ENCODE peak calls at places on chromosomes 3 and 15, in six cellular contexts. O, G, H, B, A and K are unnamed samples.
A peak's percentile ranks its signal among the peaks of the same experiment; 100 is the strongest.

GRCh38 chr3:49022751-49023171 is 840 bp downstream of the NDUFAF3 start:
- DNase-seq in O (peak; percentile 44), G (peak; percentile 31), H (no peak), B (peak; percentile 36), A (no peak), K (no peak)

GRCh38 chr3:5115506-5116162 is 6.5 kb upstream of the ARL8B start:
- DNase-seq in O (no peak), G (no peak), H (no peak), B (peak; percentile 36), A (no peak), K (no peak)

GRCh38 chr3:99843590-99844260 is 26.1 kb downstream of the CMSS1 start:
- DNase-seq in O (no peak), G (no peak), H (no peak), B (no peak), A (no peak), K (no peak)

GRCh38 chr3:36892457-36893136 is 52.3 kb downstream of the TRANK1 start:
- DNase-seq in O (no peak), G (no peak), H (no peak), B (no peak), A (no peak), K (no peak)

GRCh38 chr15:81809543-81809942 is 236.3 kb downstream of the MEX3B start:
- DNase-seq in O (peak; percentile 24), G (no peak), H (no peak), B (peak; percentile 56), A (no peak), K (no peak)

GRCh38 chr3:64187065-64187959 is 38.0 kb downstream of the PRICKLE2 start:
- DNase-seq in O (peak; percentile 98), G (peak; percentile 97), H (no peak), B (peak; percentile 82), A (no peak), K (no peak)

GRCh38 chr3:151537751-151538150 is 76.9 kb upstream of the IGSF10 start:
- DNase-seq in O (no peak), G (no peak), H (no peak), B (no peak), A (no peak), K (no peak)

GRCh38 chr3:195893121-195893449 is 15.3 kb downstream of the TNK2 start:
- DNase-seq in O (no peak), G (no peak), H (no peak), B (no peak), A (no peak), K (no peak)

GRCh38 chr3:158471639-158472294 is 99.2 kb upstream of the MLF1 start:
- DNase-seq in O (no peak), G (peak; percentile 87), H (no peak), B (no peak), A (no peak), K (no peak)

GRCh38 chr3:30510596-30510995 is 95.8 kb upstream of the TGFBR2 start:
- DNase-seq in O (no peak), G (no peak), H (no peak), B (no peak), A (no peak), K (no peak)

GRCh38 chr3:53629396-53629711 is 134.9 kb downstream of the CACNA1D start:
- DNase-seq in O (no peak), G (no peak), H (no peak), B (no peak), A (no peak), K (no peak)

GRCh38 chr3:56769125-56769709 is 32.5 kb downstream of the ARHGEF3 start:
- DNase-seq in O (no peak), G (no peak), H (no peak), B (no peak), A (no peak), K (no peak)

GRCh38 chr3:97510795-97511194 is 253.8 kb upstream of the ARL6 start:
- DNase-seq in O (no peak), G (no peak), H (no peak), B (no peak), A (no peak), K (no peak)

GRCh38 chr3:24680214-24680967 is 185.7 kb upstream of the THRB start:
- DNase-seq in O (peak; percentile 17), G (peak; percentile 56), H (no peak), B (peak; percentile 40), A (peak; percentile 6), K (peak; percentile 85)